ENCODE peak calls at places on chromosomes 11 and 22, in nine cellular contexts. A is mesendoderm; G is substantia nigra; K is mesenchymal stem cell; V is heart right ventricle; I is caudate nucleus; Z is astrocyte; B is pancreas; M is CD8-positive, alpha-beta T cell. T is an unnamed sample.

GRCh38 chr11:11366793-11367192 is 13.7 kb upstream of the CSNK2A3 start:
- DNase-seq in A (no peak), G (no peak), K (peak; percentile 19), V (no peak), I (no peak), Z (no peak), B (no peak), M (no peak), T (no peak)

GRCh38 chr22:49103314-49104052 is 724.2 kb downstream of the BRD1 start:
- DNase-seq in A (peak; percentile 26), G (no peak), K (no peak), V (no peak), I (no peak), Z (no peak), B (no peak), M (no peak), T (no peak)

GRCh38 chr11:83206771-83207413 is 13.4 kb downstream of the ANKRD42 start:
- DNase-seq in A (peak; percentile 49), G (no peak), K (peak; percentile 49), V (no peak), I (no peak), Z (no peak), B (no peak), M (no peak), T (no peak)

GRCh38 chr11:32430586-32431357 is 4.6 kb downstream of the WT1 start:
- DNase-seq in A (peak; percentile 71), G (no peak), K (no peak), V (no peak), I (no peak), Z (no peak), B (no peak), M (no peak), T (no peak)

GRCh38 chr11:43508511-43508918 is 149.8 kb downstream of the TTC17 start:
- DNase-seq in A (peak; percentile 72), G (no peak), K (peak; percentile 14), V (no peak), I (no peak), Z (peak; percentile 36), B (no peak), M (no peak), T (no peak)

GRCh38 chr22:46072030-46072881 is 78.1 kb upstream of the PPARA start:
- DNase-seq in A (peak; percentile 15), G (no peak), K (peak; percentile 67), V (peak; percentile 58), I (no peak), Z (no peak), B (peak; percentile 80), M (peak; percentile 19), T (no peak)

GRCh38 chr11:30917859-30918478 is 331.8 kb upstream of the MPPED2 start:
- DNase-seq in A (peak; percentile 63), G (no peak), K (peak; percentile 56), V (peak; percentile 15), I (no peak), Z (peak; percentile 9), B (no peak), M (no peak), T (no peak)

GRCh38 chr11:47004595-47005033 is 68.1 kb downstream of the CSTPP1 start:
- DNase-seq in A (no peak), G (peak; percentile 51), K (peak; percentile 98), V (peak; percentile 81), I (peak; percentile 49), Z (peak; percentile 97), B (peak; percentile 62), M (no peak), T (no peak)

GRCh38 chr11:72840780-72841179 is 26.6 kb downstream of the ATG16L2 start:
- DNase-seq in A (peak; percentile 69), G (no peak), K (peak; percentile 92), V (no peak), I (no peak), Z (peak; percentile 87), B (no peak), M (no peak), T (no peak)

GRCh38 chr22:43300891-43301676 is 42.1 kb downstream of the SCUBE1 start:
- DNase-seq in A (no peak), G (no peak), K (no peak), V (no peak), I (no peak), Z (no peak), B (no peak), M (no peak), T (no peak)

GRCh38 chr22:34334893-34335292 is 414.6 kb upstream of the LARGE1 start:
- DNase-seq in A (peak; percentile 55), G (no peak), K (no peak), V (no peak), I (no peak), Z (no peak), B (no peak), M (no peak), T (no peak)

GRCh38 chr11:114154271-114155047 is 94.9 kb downstream of the ZBTB16 start:
- DNase-seq in A (no peak), G (no peak), K (peak; percentile 72), V (no peak), I (no peak), Z (no peak), B (no peak), M (no peak), T (no peak)

GRCh38 chr11:18721576-18722292 is 4.3 kb downstream of the IGSF22 start:
- DNase-seq in A (peak; percentile 88), G (no peak), K (peak; percentile 63), V (peak; percentile 40), I (no peak), Z (peak; percentile 25), B (peak; percentile 38), M (peak; percentile 49), T (no peak)

GRCh38 chr11:47593934-47594855 is at the start of gene C1QTNF4:
- DNase-seq in A (no peak), G (no peak), K (no peak), V (no peak), I (no peak), Z (no peak), B (no peak), M (no peak), T (no peak)

GRCh38 chr11:113673566-113674396 is 32.3 kb downstream of the TMPRSS5 start:
- DNase-seq in A (no peak), G (no peak), K (no peak), V (no peak), I (no peak), Z (no peak), B (no peak), M (no peak), T (no peak)

GRCh38 chr11:57324154-57324885 is 432 bp downstream of the TNKS1BP1 start:
- DNase-seq in A (peak; percentile 88), G (no peak), K (peak; percentile 78), V (peak; percentile 45), I (no peak), Z (peak; percentile 33), B (peak; percentile 72), M (no peak), T (no peak)

GRCh38 chr11:114036156-114036811 is 23.2 kb upstream of the ZBTB16 start:
- DNase-seq in A (peak; percentile 95), G (peak; percentile 75), K (peak; percentile 77), V (peak; percentile 84), I (no peak), Z (no peak), B (peak; percentile 92), M (peak; percentile 56), T (no peak)

GRCh38 chr22:32950366-32950765 is 107.8 kb downstream of the SYN3 start:
- DNase-seq in A (peak; percentile 4), G (no peak), K (peak; percentile 79), V (no peak), I (no peak), Z (no peak), B (no peak), M (no peak), T (no peak)
- H3K27ac ChIP-seq in A (no peak overlapping the region), G (no peak overlapping the region), K (no peak overlapping the region), V (no peak overlapping the region), I (no peak overlapping the region), Z (no peak overlapping the region), B (no peak overlapping the region), M (no peak overlapping the region), T (no peak overlapping the region)

GRCh38 chr11:102287963-102288744 is 29.1 kb upstream of the BIRC3 start:
- DNase-seq in A (peak; percentile 78), G (no peak), K (peak; percentile 78), V (peak; percentile 55), I (no peak), Z (peak; percentile 52), B (no peak), M (no peak), T (no peak)
- H3K27ac ChIP-seq in A (no peak overlapping the region), G (no peak overlapping the region), K (no peak overlapping the region), V (no peak overlapping the region), I (no peak overlapping the region), Z (no peak overlapping the region), B (no peak overlapping the region), M (no peak overlapping the region), T (no peak overlapping the region)

DNA sequence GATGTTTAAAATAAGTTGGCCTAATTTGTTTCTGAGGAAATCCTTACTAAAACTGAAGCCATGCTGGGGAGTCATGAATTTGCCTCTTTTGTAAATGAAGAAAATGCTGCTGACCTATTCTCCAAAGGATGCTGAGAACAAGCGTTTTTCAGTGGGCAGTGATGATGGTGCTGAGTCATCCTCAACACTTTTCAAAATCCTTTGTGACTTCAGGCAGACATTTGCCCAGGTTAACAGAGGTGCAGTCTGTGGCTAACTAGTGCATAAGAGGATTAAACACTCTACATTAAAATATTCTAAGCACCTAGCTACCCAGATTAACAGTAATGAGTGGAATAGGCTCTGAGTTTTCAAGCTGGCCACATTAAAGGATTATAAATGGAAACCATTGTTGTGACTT is 509.0 kb downstream of the DLG2 start:
- DNase-seq in A (peak; percentile 28), G (no peak), K (no peak), V (no peak), I (no peak), Z (peak; percentile 33), B (no peak), M (no peak), T (no peak)
- H3K27ac ChIP-seq in A (no peak overlapping the region), G (no peak overlapping the region), K (no peak overlapping the region), V (no peak overlapping the region), I (no peak overlapping the region), Z (no peak overlapping the region), B (no peak overlapping the region), M (no peak overlapping the region), T (no peak overlapping the region)

DNA sequence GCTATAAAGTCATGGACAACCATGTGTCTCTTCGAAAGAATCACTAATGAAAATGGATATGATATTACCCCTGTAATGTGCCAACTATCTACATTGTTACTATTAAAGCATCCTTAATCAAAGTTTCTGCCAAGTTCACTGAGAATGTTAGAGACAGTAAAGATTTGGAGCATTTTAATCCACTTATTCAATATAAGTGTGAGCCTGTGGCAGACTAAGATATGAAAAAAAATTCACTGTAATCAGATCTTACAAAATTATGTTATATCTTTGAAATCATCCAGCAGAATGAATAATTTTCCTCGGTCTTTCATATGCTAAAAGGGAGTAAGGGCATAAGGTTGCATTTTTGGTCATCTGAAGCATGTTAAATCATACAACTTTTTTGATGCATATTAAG is 49.9 kb downstream of the MAML2 start:
- DNase-seq in A (no peak), G (no peak), K (no peak), V (no peak), I (no peak), Z (no peak), B (no peak), M (no peak), T (no peak)
- H3K27ac ChIP-seq in A (no peak overlapping the region), G (no peak overlapping the region), K (no peak overlapping the region), V (no peak overlapping the region), I (no peak overlapping the region), Z (no peak overlapping the region), B (no peak overlapping the region), M (no peak overlapping the region), T (no peak overlapping the region)

DNA sequence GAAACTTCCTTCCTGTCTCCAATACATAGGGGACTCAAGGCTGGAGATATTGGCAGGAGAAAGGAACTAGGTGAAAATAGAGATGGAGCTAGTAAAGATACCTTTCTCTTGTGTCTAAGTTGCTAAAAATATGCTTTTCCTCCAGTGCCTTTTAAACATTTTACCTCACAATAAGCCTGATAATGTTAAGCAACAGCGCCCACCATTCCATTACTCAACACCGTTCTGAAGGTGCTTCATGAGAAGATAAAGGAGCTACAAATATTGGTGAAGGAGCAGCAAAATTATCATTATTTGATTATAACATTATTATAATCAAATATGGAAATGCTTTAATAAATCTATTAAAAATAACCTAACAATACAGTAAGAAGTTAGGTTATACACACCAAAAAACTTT is 83.6 kb upstream of the BARX2 start:
- DNase-seq in A (no peak), G (no peak), K (no peak), V (no peak), I (no peak), Z (no peak), B (no peak), M (no peak), T (no peak)
- H3K27ac ChIP-seq in A (no peak overlapping the region), G (no peak overlapping the region), K (no peak overlapping the region), V (no peak overlapping the region), I (no peak overlapping the region), Z (no peak overlapping the region), B (no peak overlapping the region), M (no peak overlapping the region), T (no peak overlapping the region)

T was measured in keratinocyte.